ENCODE peak calls at places on chromosomes 6 and 20, in six cellular contexts. One of them, this sample, is unnamed. For H3K36me3, the result is how much of the 10 kb centered on the place peaks cover.

GRCh38 chr6:142482249-142482648 is 180.4 kb downstream of the ADGRG6 start:
- DNase-seq in heart left ventricle: no peak
- DNase-seq in ovary: no peak
- DNase-seq in Peyer's patch: no peak
- DNase-seq in HCT116: no peak
- DNase-seq in stomach: no peak
- DNase-seq in this sample: no peak

GRCh38 chr6:35294308-35294945 is 3.2 kb upstream of the DEF6 start:
- DNase-seq in heart left ventricle: no peak
- DNase-seq in ovary: no peak
- DNase-seq in Peyer's patch: peak
- DNase-seq in HCT116: peak
- DNase-seq in stomach: peak
- DNase-seq in this sample: no peak

GRCh38 chr6:71238351-71238750 is 50.3 kb upstream of the OGFRL1 start:
- DNase-seq in heart left ventricle: no peak
- DNase-seq in ovary: no peak
- DNase-seq in Peyer's patch: no peak
- DNase-seq in HCT116: no peak
- DNase-seq in stomach: no peak
- DNase-seq in this sample: no peak

GRCh38 chr6:144379356-144379755 is 94.2 kb downstream of the UTRN start:
- DNase-seq in heart left ventricle: no peak
- DNase-seq in ovary: no peak
- DNase-seq in Peyer's patch: no peak
- DNase-seq in HCT116: no peak
- DNase-seq in stomach: no peak
- DNase-seq in this sample: no peak

GRCh38 chr20:61727761-61728160 is 337.9 kb downstream of the TAF4 start:
- DNase-seq in heart left ventricle: no peak
- DNase-seq in ovary: no peak
- DNase-seq in Peyer's patch: no peak
- DNase-seq in HCT116: no peak
- DNase-seq in stomach: no peak
- DNase-seq in this sample: no peak

GRCh38 chr6:33165581-33166258 is 26.5 kb downstream of the COL11A2 start:
- DNase-seq in heart left ventricle: no peak
- DNase-seq in ovary: no peak
- DNase-seq in Peyer's patch: no peak
- DNase-seq in HCT116: no peak
- DNase-seq in stomach: no peak
- DNase-seq in this sample: no peak

GRCh38 chr20:38757145-38757800 is 9.0 kb downstream of the ACTR5 start:
- DNase-seq in heart left ventricle: no peak
- DNase-seq in ovary: no peak
- DNase-seq in Peyer's patch: no peak
- DNase-seq in HCT116: no peak
- DNase-seq in stomach: no peak
- DNase-seq in this sample: peak

GRCh38 chr6:29107758-29108157 is at the start of gene OR2J3:
- DNase-seq in heart left ventricle: no peak
- DNase-seq in ovary: no peak
- DNase-seq in Peyer's patch: no peak
- DNase-seq in HCT116: no peak
- DNase-seq in stomach: no peak
- DNase-seq in this sample: no peak

GRCh38 chr6:1589208-1589607 is 20.5 kb upstream of the FOXC1 start:
- DNase-seq in heart left ventricle: no peak
- DNase-seq in ovary: no peak
- DNase-seq in Peyer's patch: peak
- DNase-seq in HCT116: no peak
- DNase-seq in stomach: no peak
- DNase-seq in this sample: no peak

GRCh38 chr6:137013738-137014602 is 30.8 kb downstream of the IL20RA start:
- DNase-seq in heart left ventricle: no peak
- DNase-seq in ovary: no peak
- DNase-seq in Peyer's patch: no peak
- DNase-seq in HCT116: peak
- DNase-seq in stomach: no peak
- DNase-seq in this sample: peak

GRCh38 chr6:47426524-47427302 is 50.9 kb upstream of the CD2AP start:
- DNase-seq in heart left ventricle: no peak
- DNase-seq in ovary: no peak
- DNase-seq in Peyer's patch: no peak
- DNase-seq in HCT116: no peak
- DNase-seq in stomach: no peak
- DNase-seq in this sample: no peak

GRCh38 chr20:23569570-23569969 is 1.3 kb upstream of the CST9L start:
- DNase-seq in heart left ventricle: no peak
- DNase-seq in ovary: no peak
- DNase-seq in Peyer's patch: no peak
- DNase-seq in HCT116: no peak
- DNase-seq in stomach: no peak
- DNase-seq in this sample: no peak

GRCh38 chr6:161383951-161384350 is 110.1 kb upstream of the AGPAT4 start:
- DNase-seq in heart left ventricle: no peak
- DNase-seq in ovary: no peak
- DNase-seq in Peyer's patch: no peak
- DNase-seq in HCT116: no peak
- DNase-seq in stomach: no peak
- DNase-seq in this sample: no peak

GRCh38 chr6:144321839-144322591 is 36.9 kb downstream of the UTRN start:
- DNase-seq in heart left ventricle: no peak
- DNase-seq in ovary: no peak
- DNase-seq in Peyer's patch: no peak
- DNase-seq in HCT116: no peak
- DNase-seq in stomach: no peak
- DNase-seq in this sample: no peak

GRCh38 chr20:6178537-6178936 is 55.7 kb upstream of the FERMT1 start:
- DNase-seq in heart left ventricle: no peak
- DNase-seq in ovary: no peak
- DNase-seq in Peyer's patch: no peak
- DNase-seq in HCT116: peak
- DNase-seq in stomach: no peak
- DNase-seq in this sample: peak

GRCh38 chr20:38134427-38135281 is 30.4 kb downstream of the TGM2 start:
- DNase-seq in heart left ventricle: peak
- DNase-seq in ovary: no peak
- DNase-seq in Peyer's patch: no peak
- DNase-seq in HCT116: no peak
- DNase-seq in stomach: no peak
- DNase-seq in this sample: peak

GRCh38 chr6:106141441-106142237 is 55.5 kb downstream of the PRDM1 start:
- DNase-seq in heart left ventricle: no peak
- DNase-seq in ovary: no peak
- DNase-seq in Peyer's patch: no peak
- DNase-seq in HCT116: no peak
- DNase-seq in stomach: no peak
- DNase-seq in this sample: no peak

GRCh38 chr6:157139054-157139708 is 184.1 kb downstream of the TMEM242 start:
- DNase-seq in heart left ventricle: no peak
- DNase-seq in ovary: no peak
- DNase-seq in Peyer's patch: no peak
- DNase-seq in HCT116: no peak
- DNase-seq in stomach: no peak
- DNase-seq in this sample: no peak

GRCh38 chr6:145372671-145373123 is 362.6 kb downstream of the EPM2A start:
- DNase-seq in heart left ventricle: peak
- DNase-seq in ovary: no peak
- DNase-seq in Peyer's patch: no peak
- DNase-seq in HCT116: no peak
- DNase-seq in stomach: peak
- DNase-seq in this sample: no peak

GRCh38 chr6:84641076-84641475 is 123.3 kb downstream of the TBX18 start:
- DNase-seq in heart left ventricle: peak
- DNase-seq in ovary: no peak
- DNase-seq in Peyer's patch: no peak
- DNase-seq in HCT116: no peak
- DNase-seq in stomach: no peak
- DNase-seq in this sample: no peak

GRCh38 chr6:158042245-158042798 is 60.7 kb downstream of the SYNJ2 start:
- DNase-seq in heart left ventricle: peak
- DNase-seq in ovary: no peak
- DNase-seq in Peyer's patch: no peak
- DNase-seq in HCT116: peak
- DNase-seq in stomach: peak
- DNase-seq in this sample: peak

GRCh38 chr6:17086469-17086868 is 15.4 kb upstream of the STMND1 start:
- DNase-seq in heart left ventricle: no peak
- DNase-seq in ovary: no peak
- DNase-seq in Peyer's patch: peak
- DNase-seq in HCT116: peak
- DNase-seq in stomach: peak
- DNase-seq in this sample: peak

GRCh38 chr6:13474360-13474759 is 13.0 kb downstream of the GFOD1 start:
- DNase-seq in heart left ventricle: no peak
- DNase-seq in ovary: no peak
- DNase-seq in Peyer's patch: no peak
- DNase-seq in HCT116: no peak
- DNase-seq in stomach: no peak
- DNase-seq in this sample: no peak

GRCh38 chr6:126198581-126198980 is 141.3 kb upstream of the CENPW start:
- DNase-seq in heart left ventricle: no peak
- DNase-seq in ovary: no peak
- DNase-seq in Peyer's patch: no peak
- DNase-seq in HCT116: no peak
- DNase-seq in stomach: no peak
- DNase-seq in this sample: no peak

GRCh38 chr20:46562373-46563169 is 12.1 kb upstream of the OCSTAMP start:
- DNase-seq in heart left ventricle: peak
- DNase-seq in ovary: peak
- DNase-seq in Peyer's patch: peak
- DNase-seq in HCT116: peak
- DNase-seq in stomach: peak
- DNase-seq in this sample: peak
- H3K27ac ChIP-seq in heart left ventricle: no peak
- H3K27ac ChIP-seq in ovary: peak
- H3K27ac ChIP-seq in Peyer's patch: no peak
- H3K27ac ChIP-seq in HCT116: no peak
- H3K27ac ChIP-seq in stomach: peak
- H3K27ac ChIP-seq in this sample: no peak

GRCh38 chr20:63657937-63658748 is at the start of gene RTEL1:
- DNase-seq in heart left ventricle: peak
- DNase-seq in ovary: peak
- DNase-seq in Peyer's patch: peak
- DNase-seq in HCT116: peak
- DNase-seq in stomach: peak
- DNase-seq in this sample: peak
- TF ChIP-seq POLR2A in heart left ventricle: no peak
- TF ChIP-seq POLR2A in ovary: peak
- TF ChIP-seq POLR2A in Peyer's patch: peak
- TF ChIP-seq POLR2A in HCT116: no peak
- TF ChIP-seq POLR2A in stomach: no peak
- TF ChIP-seq POLR2A in this sample: peak

GRCh38 chr20:54129350-54129749 is 44.4 kb downstream of the CYP24A1 start:
- DNase-seq in heart left ventricle: no peak
- DNase-seq in ovary: no peak
- DNase-seq in Peyer's patch: no peak
- DNase-seq in HCT116: no peak
- DNase-seq in stomach: no peak
- DNase-seq in this sample: no peak

GRCh38 chr20:54131675-54132611 is 41.8 kb downstream of the CYP24A1 start:
- DNase-seq in heart left ventricle: no peak
- DNase-seq in ovary: no peak
- DNase-seq in Peyer's patch: no peak
- DNase-seq in HCT116: no peak
- DNase-seq in stomach: no peak
- DNase-seq in this sample: no peak

GRCh38 chr20:54133434-54134427 is 40.1 kb downstream of the CYP24A1 start:
- DNase-seq in heart left ventricle: no peak
- DNase-seq in ovary: no peak
- DNase-seq in Peyer's patch: peak
- DNase-seq in HCT116: peak
- DNase-seq in stomach: no peak
- DNase-seq in this sample: no peak

GRCh38 chr20:54134445-54135220 is 39.2 kb downstream of the CYP24A1 start:
- DNase-seq in heart left ventricle: no peak
- DNase-seq in ovary: no peak
- DNase-seq in Peyer's patch: no peak
- DNase-seq in HCT116: peak
- DNase-seq in stomach: no peak
- DNase-seq in this sample: no peak

GRCh38 chr20:54132612-54133433 is 41.0 kb downstream of the CYP24A1 start:
- DNase-seq in heart left ventricle: no peak
- DNase-seq in ovary: no peak
- DNase-seq in Peyer's patch: peak
- DNase-seq in HCT116: peak
- DNase-seq in stomach: no peak
- DNase-seq in this sample: peak
- H3K36me3 ChIP-seq in heart left ventricle: under half
- H3K36me3 ChIP-seq in ovary: under half
- H3K36me3 ChIP-seq in Peyer's patch: under half
- H3K36me3 ChIP-seq in HCT116: under half
- H3K36me3 ChIP-seq in stomach: under half
- H3K36me3 ChIP-seq in this sample: under half

GRCh38 chr6:52059821-52060220 is 27.6 kb downstream of the PKHD1 start:
- DNase-seq in heart left ventricle: no peak
- DNase-seq in ovary: no peak
- DNase-seq in Peyer's patch: no peak
- DNase-seq in HCT116: no peak
- DNase-seq in stomach: no peak
- DNase-seq in this sample: no peak

GRCh38 chr6:52061481-52061880 is 25.9 kb downstream of the PKHD1 start:
- DNase-seq in heart left ventricle: no peak
- DNase-seq in ovary: no peak
- DNase-seq in Peyer's patch: no peak
- DNase-seq in HCT116: no peak
- DNase-seq in stomach: no peak
- DNase-seq in this sample: no peak

GRCh38 chr6:52065621-52066020 is 21.8 kb downstream of the PKHD1 start:
- DNase-seq in heart left ventricle: no peak
- DNase-seq in ovary: no peak
- DNase-seq in Peyer's patch: no peak
- DNase-seq in HCT116: no peak
- DNase-seq in stomach: no peak
- DNase-seq in this sample: no peak

DNA sequence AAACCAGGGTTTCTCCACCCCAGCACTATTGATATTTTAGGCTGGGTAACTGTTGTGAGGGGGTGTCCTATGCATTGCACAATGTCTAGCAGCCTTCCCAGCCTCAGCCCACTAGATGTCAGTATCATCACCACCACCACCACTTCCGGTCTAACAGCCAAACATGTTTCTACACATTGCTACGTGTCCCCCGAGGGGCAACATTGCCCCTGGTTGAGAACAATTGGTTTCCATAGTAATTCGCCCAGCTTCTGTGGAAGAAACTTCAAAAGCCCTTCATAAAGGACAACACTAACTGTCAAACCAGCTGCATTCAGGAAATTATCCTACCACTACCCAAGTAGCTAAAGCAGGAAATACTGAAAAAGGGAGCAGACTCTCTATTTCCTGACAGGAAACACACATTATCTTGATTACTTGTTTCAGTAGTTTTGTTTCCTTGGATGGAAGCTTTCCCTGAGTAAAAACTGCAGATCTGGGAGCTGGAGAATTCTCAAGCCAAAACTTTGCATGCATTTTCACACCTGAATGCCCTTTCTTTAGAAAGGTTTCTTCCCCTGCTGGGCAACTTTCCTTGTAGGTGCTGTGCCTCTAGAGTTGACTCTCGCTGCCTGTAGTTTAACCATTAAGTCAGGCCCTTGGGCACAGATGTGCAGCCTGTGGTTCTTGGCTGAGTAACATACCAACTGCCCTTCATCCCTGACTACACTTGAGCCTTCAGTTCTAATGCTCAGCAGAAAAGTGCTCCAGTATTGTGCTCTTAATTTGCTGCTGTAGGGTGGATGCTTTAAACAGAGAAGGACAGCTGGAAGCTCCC is 23.6 kb downstream of the PKHD1 start:
- DNase-seq in heart left ventricle: peak
- DNase-seq in ovary: no peak
- DNase-seq in Peyer's patch: peak
- DNase-seq in HCT116: peak
- DNase-seq in stomach: peak
- DNase-seq in this sample: peak
- H3K27ac ChIP-seq in heart left ventricle: no peak
- H3K27ac ChIP-seq in ovary: no peak
- H3K27ac ChIP-seq in Peyer's patch: no peak
- H3K27ac ChIP-seq in HCT116: no peak
- H3K27ac ChIP-seq in stomach: no peak
- H3K27ac ChIP-seq in this sample: no peak

This sample was measured in adrenal gland.